ENCODE peak calls at places on chromosomes 5 and 9, in seven cellular contexts. Q, Z, A, Y, N, P and E are unnamed samples.

GRCh38 chr5:142587354-142587965 is 98.4 kb downstream of the FGF1 start:
- DNase-seq in Q (peak; percentile 59), Z (no peak), A (no peak), Y (peak; percentile 39), N (no peak), P (peak; percentile 46), E (no peak)

GRCh38 chr9:34072868-34073590 is 24.3 kb upstream of the UBAP2 start:
- DNase-seq in Q (peak; percentile 96), Z (no peak), A (no peak), Y (peak; percentile 84), N (no peak), P (no peak), E (no peak)

GRCh38 chr9:36949470-36949869 is 84.6 kb downstream of the PAX5 start:
- DNase-seq in Q (no peak), Z (no peak), A (no peak), Y (no peak), N (no peak), P (no peak), E (no peak)

GRCh38 chr9:92626484-92626883 is 43.4 kb downstream of the IPPK start:
- DNase-seq in Q (no peak), Z (no peak), A (no peak), Y (no peak), N (no peak), P (no peak), E (no peak)

GRCh38 chr5:167920589-167920988 is 370.9 kb upstream of the WWC1 start:
- DNase-seq in Q (no peak), Z (no peak), A (no peak), Y (no peak), N (no peak), P (no peak), E (no peak)

GRCh38 chr5:41510176-41510831 is at the start of gene PLCXD3:
- DNase-seq in Q (no peak), Z (no peak), A (peak; percentile 68), Y (peak; percentile 34), N (no peak), P (no peak), E (no peak)

GRCh38 chr5:168311061-168311566 is 19.7 kb downstream of the WWC1 start:
- DNase-seq in Q (no peak), Z (no peak), A (no peak), Y (no peak), N (no peak), P (no peak), E (no peak)

GRCh38 chr5:92050970-92051369 is 667.9 kb upstream of the ARRDC3 start:
- DNase-seq in Q (no peak), Z (no peak), A (no peak), Y (no peak), N (no peak), P (no peak), E (no peak)

GRCh38 chr9:135516132-135516860 is 4.9 kb upstream of the LCN1 start:
- DNase-seq in Q (no peak), Z (no peak), A (no peak), Y (no peak), N (no peak), P (no peak), E (no peak)

GRCh38 chr5:41817625-41818301 is 52.5 kb downstream of the OXCT1 start:
- DNase-seq in Q (no peak), Z (no peak), A (no peak), Y (no peak), N (no peak), P (no peak), E (no peak)

GRCh38 chr5:116534988-116535387 is 39.6 kb downstream of the SEMA6A start:
- DNase-seq in Q (no peak), Z (no peak), A (no peak), Y (no peak), N (no peak), P (no peak), E (no peak)

GRCh38 chr5:368162-369084 is 46.9 kb downstream of the AHRR start:
- DNase-seq in Q (peak; percentile 98), Z (no peak), A (no peak), Y (peak; percentile 91), N (peak; percentile 69), P (peak; percentile 24), E (no peak)

GRCh38 chr5:149367249-149367971 is 9.6 kb downstream of the PCYOX1L start:
- DNase-seq in Q (peak; percentile 70), Z (no peak), A (peak; percentile 9), Y (peak; percentile 83), N (no peak), P (peak; percentile 69), E (peak; percentile 17)

GRCh38 chr5:35319231-35320002 is 89.1 kb upstream of the PRLR start:
- DNase-seq in Q (peak; percentile 2), Z (peak; percentile 66), A (no peak), Y (no peak), N (no peak), P (no peak), E (no peak)

GRCh38 chr9:8917978-8918739 is 1118.6 kb upstream of the DMAC1 start:
- DNase-seq in Q (no peak), Z (no peak), A (peak; percentile 75), Y (no peak), N (no peak), P (no peak), E (no peak)

GRCh38 chr9:27888661-27889295 is 315.5 kb upstream of the C9orf72 start:
- DNase-seq in Q (no peak), Z (peak; percentile 10), A (no peak), Y (no peak), N (no peak), P (peak; percentile 43), E (no peak)

GRCh38 chr9:13688990-13689600 is 409.6 kb upstream of the MPDZ start:
- DNase-seq in Q (no peak), Z (no peak), A (no peak), Y (peak; percentile 33), N (no peak), P (no peak), E (no peak)

GRCh38 chr5:132024789-132025402 is 13.4 kb upstream of the ACSL6 start:
- DNase-seq in Q (no peak), Z (no peak), A (no peak), Y (no peak), N (no peak), P (no peak), E (no peak)

GRCh38 chr5:44266882-44267577 is 122.2 kb downstream of the FGF10 start:
- DNase-seq in Q (no peak), Z (no peak), A (no peak), Y (no peak), N (no peak), P (no peak), E (no peak)